ENCODE peak calls at places on chromosomes 16 and 17, in six cellular contexts. One of them, this sample, is unnamed.

GRCh38 chr17:15377200-15377599 is 35.8 kb upstream of the TEKT3 start:
- DNase-seq in thoracic aorta: no peak
- DNase-seq in MM.1S: no peak
- DNase-seq in colonic mucosa: no peak
- DNase-seq in H1: no peak
- DNase-seq in tibial nerve: no peak
- DNase-seq in this sample: no peak

GRCh38 chr16:20910781-20911321 is 10.3 kb downstream of the LYRM1 start:
- DNase-seq in thoracic aorta: no peak
- DNase-seq in MM.1S: no peak
- DNase-seq in tibial nerve: no peak
- DNase-seq in colonic mucosa: no peak
- DNase-seq in H1: no peak
- DNase-seq in this sample: no peak

GRCh38 chr16:87463722-87464690 is 28.8 kb downstream of the ZCCHC14 start:
- DNase-seq in thoracic aorta: no peak
- DNase-seq in H1: no peak
- DNase-seq in colonic mucosa: no peak
- DNase-seq in tibial nerve: peak; percentile 44
- DNase-seq in MM.1S: no peak
- DNase-seq in this sample: no peak

GRCh38 chr17:19978206-19978802 is 676 bp upstream of the AKAP10 start:
- DNase-seq in colonic mucosa: peak; percentile 50
- DNase-seq in H1: no peak
- DNase-seq in thoracic aorta: no peak
- DNase-seq in tibial nerve: no peak
- DNase-seq in MM.1S: peak; percentile 34
- DNase-seq in this sample: no peak

GRCh38 chr17:27598337-27599050 is 32.5 kb upstream of the LGALS9 start:
- DNase-seq in thoracic aorta: no peak
- DNase-seq in H1: no peak
- DNase-seq in tibial nerve: no peak
- DNase-seq in colonic mucosa: no peak
- DNase-seq in MM.1S: no peak
- DNase-seq in this sample: no peak

GRCh38 chr17:62627904-62628603 is 584 bp downstream of the MRC2 start:
- DNase-seq in thoracic aorta: no peak
- DNase-seq in tibial nerve: no peak
- DNase-seq in MM.1S: no peak
- DNase-seq in H1: no peak
- DNase-seq in colonic mucosa: peak; percentile 39
- DNase-seq in this sample: no peak

GRCh38 chr17:14373587-14374259 is 72.8 kb downstream of the HS3ST3B1 start:
- DNase-seq in H1: no peak
- DNase-seq in colonic mucosa: no peak
- DNase-seq in tibial nerve: no peak
- DNase-seq in MM.1S: no peak
- DNase-seq in thoracic aorta: no peak
- DNase-seq in this sample: no peak

GRCh38 chr17:62307196-62307595 is 73.2 kb upstream of the EFCAB3 start:
- DNase-seq in thoracic aorta: no peak
- DNase-seq in colonic mucosa: peak; percentile 19
- DNase-seq in tibial nerve: no peak
- DNase-seq in H1: no peak
- DNase-seq in MM.1S: no peak
- DNase-seq in this sample: no peak

GRCh38 chr17:81666092-81666341 is 388 bp downstream of the OXLD1 start:
- DNase-seq in MM.1S: no peak
- DNase-seq in tibial nerve: no peak
- DNase-seq in thoracic aorta: no peak
- DNase-seq in H1: no peak
- DNase-seq in colonic mucosa: peak; percentile 30
- DNase-seq in this sample: no peak

GRCh38 chr17:47875011-47875471 is 21.0 kb upstream of the SP2 start:
- DNase-seq in tibial nerve: no peak
- DNase-seq in MM.1S: no peak
- DNase-seq in thoracic aorta: no peak
- DNase-seq in H1: no peak
- DNase-seq in colonic mucosa: no peak
- DNase-seq in this sample: no peak

GRCh38 chr17:76528156-76528527 is 9.4 kb downstream of the CYGB start:
- DNase-seq in MM.1S: no peak
- DNase-seq in H1: no peak
- DNase-seq in thoracic aorta: no peak
- DNase-seq in colonic mucosa: no peak
- DNase-seq in tibial nerve: no peak
- DNase-seq in this sample: no peak
- H3K4me1 ChIP-seq in MM.1S: peaks cover 5% of the 10 kb centered on the region
- H3K4me1 ChIP-seq in H1: no peaks in the 10 kb centered on the region
- H3K4me1 ChIP-seq in thoracic aorta: peaks cover 40% of the 10 kb centered on the region
- H3K4me1 ChIP-seq in colonic mucosa: peaks cover 24% of the 10 kb centered on the region
- H3K4me1 ChIP-seq in tibial nerve: no peaks in the 10 kb centered on the region
- H3K4me1 ChIP-seq in this sample: peaks cover 5% of the 10 kb centered on the region

GRCh38 chr17:2068589-2069051 is 13.7 kb downstream of the HIC1 start:
- DNase-seq in tibial nerve: no peak
- DNase-seq in H1: no peak
- DNase-seq in MM.1S: no peak
- DNase-seq in colonic mucosa: no peak
- DNase-seq in thoracic aorta: no peak
- DNase-seq in this sample: no peak
- H3K27ac ChIP-seq in tibial nerve: no peak overlapping the region
- H3K27ac ChIP-seq in H1: no peak overlapping the region
- H3K27ac ChIP-seq in MM.1S: no peak overlapping the region
- H3K27ac ChIP-seq in colonic mucosa: peak overlapping the region; percentile 53
- H3K27ac ChIP-seq in thoracic aorta: peak overlapping the region; percentile 27
- H3K27ac ChIP-seq in this sample: no peak overlapping the region

GRCh38 chr17:35569405-35569804 is 8.8 kb upstream of the SLFN14 start:
- DNase-seq in MM.1S: no peak
- DNase-seq in colonic mucosa: no peak
- DNase-seq in tibial nerve: no peak
- DNase-seq in H1: no peak
- DNase-seq in thoracic aorta: no peak
- DNase-seq in this sample: no peak

GRCh38 chr17:35568561-35568960 is 7.9 kb upstream of the SLFN14 start:
- DNase-seq in tibial nerve: no peak
- DNase-seq in H1: no peak
- DNase-seq in thoracic aorta: no peak
- DNase-seq in MM.1S: no peak
- DNase-seq in colonic mucosa: peak; percentile 53
- DNase-seq in this sample: no peak

GRCh38 chr17:35566955-35567354 is 6.3 kb upstream of the SLFN14 start:
- DNase-seq in colonic mucosa: peak; percentile 20
- DNase-seq in H1: no peak
- DNase-seq in thoracic aorta: no peak
- DNase-seq in tibial nerve: no peak
- DNase-seq in MM.1S: no peak
- DNase-seq in this sample: no peak
- H3K4me3 ChIP-seq in colonic mucosa: peak overlapping the region; percentile 88
- H3K4me3 ChIP-seq in H1: peak overlapping the region; percentile 82
- H3K4me3 ChIP-seq in thoracic aorta: peak overlapping the region; percentile 96
- H3K4me3 ChIP-seq in tibial nerve: peak overlapping the region; percentile 64
- H3K4me3 ChIP-seq in MM.1S: no peak overlapping the region
- H3K4me3 ChIP-seq in this sample: no peak overlapping the region

DNA sequence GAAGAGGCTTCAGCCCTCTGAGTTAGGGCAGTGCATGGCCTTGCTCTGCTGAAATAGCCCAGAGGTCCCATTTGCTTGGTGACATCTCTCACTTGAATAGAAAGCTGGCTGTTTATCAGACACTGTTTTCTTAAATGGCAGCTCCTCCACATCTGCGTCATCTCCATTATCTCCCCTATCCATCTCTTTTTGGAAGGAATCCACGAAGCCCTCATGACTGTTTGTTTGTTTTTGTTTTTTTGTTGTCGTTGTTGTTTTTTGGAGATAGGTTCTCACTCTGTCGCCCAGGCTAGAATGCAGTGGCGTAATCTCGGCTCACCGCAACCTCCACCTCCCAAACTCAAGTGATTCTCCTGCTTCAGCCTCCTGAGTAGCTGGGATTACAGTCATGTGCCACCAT is 16.6 kb downstream of the NAA60 start:
- DNase-seq in tibial nerve: no peak
- DNase-seq in H1: no peak
- DNase-seq in thoracic aorta: no peak
- DNase-seq in MM.1S: no peak
- DNase-seq in colonic mucosa: no peak
- DNase-seq in this sample: no peak
- H3K4me1 ChIP-seq in tibial nerve: no peaks in the 10 kb centered on the region
- H3K4me1 ChIP-seq in H1: peaks cover 17% of the 10 kb centered on the region
- H3K4me1 ChIP-seq in thoracic aorta: peaks cover 66% of the 10 kb centered on the region
- H3K4me1 ChIP-seq in MM.1S: peaks cover 22% of the 10 kb centered on the region
- H3K4me1 ChIP-seq in colonic mucosa: peaks cover 38% of the 10 kb centered on the region
- H3K4me1 ChIP-seq in this sample: peaks cover 5% of the 10 kb centered on the region

GRCh38 chr17:50161023-50161910 is 4.5 kb upstream of the SGCA start:
- DNase-seq in MM.1S: peak; percentile 91
- DNase-seq in tibial nerve: peak; percentile 86
- DNase-seq in thoracic aorta: peak; percentile 79
- DNase-seq in colonic mucosa: peak; percentile 93
- DNase-seq in H1: no peak
- DNase-seq in this sample: peak; percentile 99
- H3K27ac ChIP-seq in MM.1S: no peak overlapping the region
- H3K27ac ChIP-seq in tibial nerve: peak overlapping the region; percentile 24
- H3K27ac ChIP-seq in thoracic aorta: peak overlapping the region; percentile 72
- H3K27ac ChIP-seq in colonic mucosa: peak overlapping the region; percentile 10
- H3K27ac ChIP-seq in H1: no peak overlapping the region
- H3K27ac ChIP-seq in this sample: no peak overlapping the region

GRCh38 chr16:51157698-51158097 is 6.6 kb upstream of the SALL1 start:
- DNase-seq in MM.1S: no peak
- DNase-seq in H1: no peak
- DNase-seq in tibial nerve: no peak
- DNase-seq in colonic mucosa: no peak
- DNase-seq in thoracic aorta: no peak
- DNase-seq in this sample: no peak

GRCh38 chr16:51154271-51155171 is 3.5 kb upstream of the SALL1 start:
- DNase-seq in H1: no peak
- DNase-seq in MM.1S: no peak
- DNase-seq in thoracic aorta: no peak
- DNase-seq in colonic mucosa: no peak
- DNase-seq in tibial nerve: no peak
- DNase-seq in this sample: no peak

GRCh38 chr16:51155199-51155607 is 4.1 kb upstream of the SALL1 start:
- DNase-seq in tibial nerve: no peak
- DNase-seq in colonic mucosa: no peak
- DNase-seq in thoracic aorta: no peak
- DNase-seq in H1: no peak
- DNase-seq in MM.1S: no peak
- DNase-seq in this sample: no peak

GRCh38 chr16:51156836-51157235 is 5.8 kb upstream of the SALL1 start:
- DNase-seq in thoracic aorta: no peak
- DNase-seq in tibial nerve: no peak
- DNase-seq in H1: no peak
- DNase-seq in colonic mucosa: no peak
- DNase-seq in MM.1S: no peak
- DNase-seq in this sample: no peak

GRCh38 chr16:51155901-51156810 is 5.1 kb upstream of the SALL1 start:
- DNase-seq in thoracic aorta: no peak
- DNase-seq in colonic mucosa: no peak
- DNase-seq in MM.1S: no peak
- DNase-seq in tibial nerve: no peak
- DNase-seq in H1: no peak
- DNase-seq in this sample: no peak
- H3K4me3 ChIP-seq in thoracic aorta: no peak overlapping the region
- H3K4me3 ChIP-seq in colonic mucosa: no peak overlapping the region
- H3K4me3 ChIP-seq in MM.1S: no peak overlapping the region
- H3K4me3 ChIP-seq in tibial nerve: no peak overlapping the region
- H3K4me3 ChIP-seq in H1: peak overlapping the region; percentile 92
- H3K4me3 ChIP-seq in this sample: peak overlapping the region; percentile 5

GRCh38 chr16:66266436-66267286 is 99.8 kb upstream of the CDH5 start:
- DNase-seq in H1: no peak
- DNase-seq in MM.1S: no peak
- DNase-seq in tibial nerve: peak; percentile 75
- DNase-seq in colonic mucosa: no peak
- DNase-seq in thoracic aorta: no peak
- DNase-seq in this sample: no peak

GRCh38 chr16:66265556-66266133 is 100.8 kb upstream of the CDH5 start:
- DNase-seq in MM.1S: no peak
- DNase-seq in thoracic aorta: no peak
- DNase-seq in tibial nerve: no peak
- DNase-seq in colonic mucosa: no peak
- DNase-seq in H1: no peak
- DNase-seq in this sample: no peak

GRCh38 chr16:66269631-66270332 is 96.7 kb upstream of the CDH5 start:
- DNase-seq in H1: no peak
- DNase-seq in colonic mucosa: no peak
- DNase-seq in tibial nerve: no peak
- DNase-seq in MM.1S: no peak
- DNase-seq in thoracic aorta: no peak
- DNase-seq in this sample: no peak

GRCh38 chr16:66265106-66265415 is 101.4 kb upstream of the CDH5 start:
- DNase-seq in colonic mucosa: no peak
- DNase-seq in thoracic aorta: no peak
- DNase-seq in tibial nerve: no peak
- DNase-seq in MM.1S: no peak
- DNase-seq in H1: no peak
- DNase-seq in this sample: no peak

GRCh38 chr16:66267287-66268137 is 99.0 kb upstream of the CDH5 start:
- DNase-seq in colonic mucosa: no peak
- DNase-seq in tibial nerve: no peak
- DNase-seq in H1: no peak
- DNase-seq in MM.1S: no peak
- DNase-seq in thoracic aorta: no peak
- DNase-seq in this sample: no peak
- H3K4me1 ChIP-seq in colonic mucosa: peaks cover 6% of the 10 kb centered on the region
- H3K4me1 ChIP-seq in tibial nerve: no peaks in the 10 kb centered on the region
- H3K4me1 ChIP-seq in H1: no peaks in the 10 kb centered on the region
- H3K4me1 ChIP-seq in MM.1S: no peaks in the 10 kb centered on the region
- H3K4me1 ChIP-seq in thoracic aorta: peaks cover 11% of the 10 kb centered on the region
- H3K4me1 ChIP-seq in this sample: peaks cover 7% of the 10 kb centered on the region

GRCh38 chr17:72618018-72618509 is 474.4 kb downstream of the SLC39A11 start:
- DNase-seq in H1: no peak
- DNase-seq in MM.1S: no peak
- DNase-seq in thoracic aorta: no peak
- DNase-seq in colonic mucosa: peak; percentile 96
- DNase-seq in tibial nerve: no peak
- DNase-seq in this sample: no peak
- H3K27ac ChIP-seq in H1: no peak overlapping the region
- H3K27ac ChIP-seq in MM.1S: no peak overlapping the region
- H3K27ac ChIP-seq in thoracic aorta: no peak overlapping the region
- H3K27ac ChIP-seq in colonic mucosa: peak overlapping the region; percentile 87
- H3K27ac ChIP-seq in tibial nerve: peak overlapping the region; percentile 32
- H3K27ac ChIP-seq in this sample: no peak overlapping the region

GRCh38 chr17:28714281-28714680 is 2.6 kb upstream of the PROCA1 start:
- DNase-seq in H1: no peak
- DNase-seq in MM.1S: no peak
- DNase-seq in colonic mucosa: no peak
- DNase-seq in tibial nerve: no peak
- DNase-seq in thoracic aorta: no peak
- DNase-seq in this sample: no peak

GRCh38 chr17:28712705-28713415 is 1.2 kb upstream of the PROCA1 start:
- DNase-seq in colonic mucosa: no peak
- DNase-seq in MM.1S: no peak
- DNase-seq in H1: no peak
- DNase-seq in tibial nerve: no peak
- DNase-seq in thoracic aorta: no peak
- DNase-seq in this sample: no peak

GRCh38 chr17:28711723-28712036 is at the start of gene PROCA1:
- DNase-seq in colonic mucosa: no peak
- DNase-seq in MM.1S: no peak
- DNase-seq in tibial nerve: no peak
- DNase-seq in thoracic aorta: no peak
- DNase-seq in H1: no peak
- DNase-seq in this sample: no peak

GRCh38 chr17:28712037-28712704 is 483 bp upstream of the PROCA1 start:
- DNase-seq in colonic mucosa: peak; percentile 56
- DNase-seq in MM.1S: no peak
- DNase-seq in thoracic aorta: no peak
- DNase-seq in tibial nerve: peak; percentile 19
- DNase-seq in H1: no peak
- DNase-seq in this sample: no peak

GRCh38 chr17:28710948-28711722 is 553 bp downstream of the PROCA1 start:
- DNase-seq in thoracic aorta: peak; percentile 47
- DNase-seq in tibial nerve: peak; percentile 83
- DNase-seq in H1: peak; percentile 83
- DNase-seq in colonic mucosa: peak; percentile 95
- DNase-seq in MM.1S: peak; percentile 78
- DNase-seq in this sample: peak; percentile 85
- H3K4me3 ChIP-seq in thoracic aorta: peak overlapping the region; percentile 86
- H3K4me3 ChIP-seq in tibial nerve: peak overlapping the region; percentile 42
- H3K4me3 ChIP-seq in H1: peak overlapping the region; percentile 81
- H3K4me3 ChIP-seq in colonic mucosa: peak overlapping the region; percentile 56
- H3K4me3 ChIP-seq in MM.1S: peak overlapping the region; percentile 79
- H3K4me3 ChIP-seq in this sample: peak overlapping the region; percentile 67

This sample was measured in iPS DF 6.9.